ENCODE peak calls at places on chromosomes 5 and 9, in four cellular contexts. I is HL-60, K is K562, S is GM12878. H is an unnamed sample.

GRCh38 chr9:7656648-7657047 is 142.9 kb downstream of the DMAC1 start:
- DNase-seq in I (no peak), K (no peak), S (no peak), H (no peak)

GRCh38 chr5:3024126-3024525 is 272.6 kb upstream of the IRX2 start:
- DNase-seq in I (no peak), K (no peak), S (no peak), H (no peak)

GRCh38 chr9:13386935-13387667 is 107.6 kb upstream of the MPDZ start:
- DNase-seq in I (peak), K (no peak), S (no peak), H (no peak)

GRCh38 chr5:179620293-179620692 is 3.2 kb downstream of the HNRNPH1 start:
- DNase-seq in I (peak), K (no peak), S (no peak), H (no peak)

GRCh38 chr9:135070198-135070951 is 17.1 kb upstream of the OLFM1 start:
- DNase-seq in I (no peak), K (no peak), S (no peak), H (no peak)

GRCh38 chr5:104540448-104540847 is 977.9 kb upstream of the NUDT12 start:
- DNase-seq in I (no peak), K (no peak), S (no peak), H (no peak)

GRCh38 chr9:126326228-126327015 is at the start of gene MVB12B:
- DNase-seq in I (no peak), K (peak), S (no peak), H (peak)

GRCh38 chr5:83306572-83307241 is 164.8 kb upstream of the VCAN start:
- DNase-seq in I (peak), K (no peak), S (peak), H (peak)

GRCh38 chr9:93059097-93059959 is 827 bp downstream of the SUSD3 start:
- DNase-seq in I (no peak), K (peak), S (no peak), H (no peak)

GRCh38 chr5:86862093-86862492 is 244.4 kb downstream of the COX7C start:
- DNase-seq in I (no peak), K (no peak), S (no peak), H (no peak)

GRCh38 chr9:135606885-135607259 is 32.5 kb downstream of the GLT6D1 start:
- DNase-seq in I (no peak), K (no peak), S (no peak), H (no peak)

GRCh38 chr5:168651654-168652053 is 72.5 kb upstream of the PANK3 start:
- DNase-seq in I (peak), K (no peak), S (no peak), H (no peak)

GRCh38 chr5:157516626-157517325 is 56.8 kb downstream of the NIPAL4 start:
- DNase-seq in I (no peak), K (no peak), S (no peak), H (no peak)

GRCh38 chr5:149633671-149634350 is 52.5 kb downstream of the ARHGEF37 start:
- DNase-seq in I (no peak), K (no peak), S (no peak), H (no peak)

GRCh38 chr9:115165233-115165632 is 47.3 kb upstream of the TNC start:
- DNase-seq in I (no peak), K (no peak), S (no peak), H (no peak)

GRCh38 chr9:89793124-89793495 is 188.3 kb downstream of the GADD45G start:
- DNase-seq in I (no peak), K (no peak), S (no peak), H (no peak)

GRCh38 chr5:138905541-138905940 is 30.4 kb upstream of the LRRTM2 start:
- DNase-seq in I (no peak), K (no peak), S (no peak), H (no peak)

GRCh38 chr9:130513094-130513493 is 66.3 kb upstream of the FUBP3 start:
- DNase-seq in I (no peak), K (no peak), S (no peak), H (no peak)

DNA sequence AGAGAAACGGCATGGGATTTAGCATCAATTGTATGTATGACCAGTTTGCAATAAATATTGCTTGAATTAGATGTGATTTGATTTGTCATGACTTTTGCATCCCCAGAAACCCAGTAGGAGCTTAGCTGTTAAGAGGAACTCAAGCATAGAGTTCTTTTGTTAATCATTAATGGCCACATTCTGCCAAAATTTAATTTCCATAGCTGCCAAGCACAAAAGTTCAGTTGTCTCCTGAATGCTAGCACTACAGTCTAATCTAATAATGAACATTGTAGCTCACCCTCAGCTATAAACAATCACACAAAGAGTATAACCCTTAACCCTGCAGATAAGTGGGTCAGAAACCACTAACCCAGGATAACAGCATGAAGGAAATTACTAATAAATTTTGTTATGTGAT is 169.8 kb upstream of the GRAMD2B start:
- DNase-seq in I (no peak), K (no peak), S (no peak), H (no peak)
- TF ChIP-seq SPI1 in I (no peak), K (no peak), S (no peak), H (no peak)

GRCh38 chr9:108994695-108995094 is 18.6 kb downstream of the CTNNAL1 start:
- DNase-seq in I (no peak), K (peak), S (no peak), H (no peak)

GRCh38 chr9:108996653-108997052 is 16.6 kb downstream of the CTNNAL1 start:
- DNase-seq in I (peak), K (no peak), S (no peak), H (no peak)

GRCh38 chr9:108997112-108997511 is 16.2 kb downstream of the CTNNAL1 start:
- DNase-seq in I (no peak), K (no peak), S (no peak), H (no peak)

GRCh38 chr9:108991479-108991878 is 21.8 kb downstream of the CTNNAL1 start:
- DNase-seq in I (no peak), K (no peak), S (no peak), H (no peak)
- TF ChIP-seq POLR2AphosphoS5 in I (no peak), K (no peak), S (no peak), H (no peak)

GRCh38 chr5:161086456-161086855 is 234.4 kb upstream of the ATP10B start:
- DNase-seq in I (no peak), K (no peak), S (no peak), H (no peak)

GRCh38 chr5:161085081-161085480 is 233.1 kb upstream of the ATP10B start:
- DNase-seq in I (no peak), K (no peak), S (no peak), H (no peak)

GRCh38 chr5:161078793-161079192 is 226.8 kb upstream of the ATP10B start:
- DNase-seq in I (no peak), K (no peak), S (no peak), H (no peak)

GRCh38 chr5:161089569-161089968 is 237.6 kb upstream of the ATP10B start:
- DNase-seq in I (no peak), K (no peak), S (no peak), H (no peak)

GRCh38 chr5:161084108-161084507 is 232.1 kb upstream of the ATP10B start:
- DNase-seq in I (no peak), K (no peak), S (no peak), H (no peak)
- TF ChIP-seq SPI1 in I (no peak), K (no peak), S (no peak), H (no peak)

DNA sequence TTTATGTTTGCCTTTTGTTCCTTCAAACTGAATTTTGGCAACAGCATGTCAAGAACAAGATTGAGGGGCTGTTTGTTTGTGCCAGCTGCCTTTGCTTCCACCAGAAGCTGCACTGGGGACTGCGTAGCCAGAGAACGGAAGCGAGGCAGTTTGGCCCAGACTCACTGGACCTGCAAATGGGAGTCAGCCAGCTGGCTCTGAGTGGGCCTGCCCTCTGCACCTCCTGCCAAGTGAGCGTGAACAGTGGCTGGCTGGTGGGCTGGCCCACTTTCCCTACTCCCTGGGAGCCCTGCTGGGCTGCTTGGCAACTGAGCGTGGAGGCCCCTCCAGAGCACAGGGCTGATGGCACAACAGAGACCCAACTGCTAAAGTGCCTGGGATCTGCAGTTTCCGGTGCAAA is 111.6 kb downstream of the GALNT10 start:
- DNase-seq in I (no peak), K (no peak), S (no peak), H (no peak)
- TF ChIP-seq POLR2AphosphoS5 in I (no peak), K (no peak), S (no peak), H (no peak)

GRCh38 chr9:69916950-69917349 is 96.3 kb downstream of the CFAP95 start:
- DNase-seq in I (no peak), K (no peak), S (no peak), H (no peak)
- TF ChIP-seq SPI1 in I (no peak), K (no peak), S (peak), H (peak)

GRCh38 chr5:151678713-151679112 is 8.0 kb downstream of the SPARC start:
- DNase-seq in I (no peak), K (no peak), S (no peak), H (no peak)

GRCh38 chr5:151679421-151680155 is 7.1 kb downstream of the SPARC start:
- DNase-seq in I (no peak), K (no peak), S (no peak), H (no peak)

GRCh38 chr5:151675956-151676712 is 10.6 kb downstream of the SPARC start:
- DNase-seq in I (no peak), K (no peak), S (no peak), H (no peak)

GRCh38 chr5:151676719-151677118 is 10.0 kb downstream of the SPARC start:
- DNase-seq in I (no peak), K (no peak), S (no peak), H (no peak)

DNA sequence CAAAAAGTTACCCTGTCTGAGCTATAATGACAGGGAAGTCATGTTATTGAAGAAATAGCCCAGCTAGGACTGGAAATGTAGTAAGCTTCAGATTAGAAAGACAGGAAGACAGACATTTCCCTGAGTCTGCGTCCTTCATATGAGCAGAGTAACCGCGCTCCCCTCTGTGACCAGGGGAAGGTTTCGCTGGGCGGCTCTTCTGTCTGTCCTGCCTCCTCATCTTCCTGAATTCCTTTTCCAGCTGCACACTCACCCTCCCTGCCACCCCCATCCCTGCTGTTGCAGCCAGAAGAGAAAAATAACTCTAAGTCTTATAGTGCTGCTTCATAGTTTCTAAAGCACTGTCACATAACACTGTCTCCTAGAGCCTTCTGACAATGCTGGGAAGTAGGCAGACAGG is 8.6 kb downstream of the SPARC start:
- DNase-seq in I (no peak), K (no peak), S (no peak), H (no peak)
- TF ChIP-seq POLR2AphosphoS5 in I (no peak), K (no peak), S (no peak), H (no peak)

DNA sequence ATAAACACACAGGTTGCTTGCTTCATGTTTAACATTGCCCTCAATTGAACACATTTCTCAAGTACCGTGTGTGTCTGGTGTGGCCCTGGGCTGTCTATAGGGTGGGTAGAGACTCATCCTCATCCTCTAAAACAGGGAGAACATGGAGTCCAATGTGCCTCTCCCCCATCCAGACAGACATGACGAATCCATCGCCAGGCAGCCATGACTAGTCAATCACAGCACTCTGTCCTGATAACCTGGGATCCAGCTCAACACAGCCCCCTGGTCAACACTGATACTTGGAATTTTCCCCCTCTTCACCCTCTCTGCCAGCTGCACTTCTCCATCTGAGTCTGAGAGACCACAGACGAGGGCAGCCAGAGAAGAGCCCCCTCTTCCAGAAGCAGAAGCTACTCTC is 10.7 kb upstream of the NTNG2 start:
- DNase-seq in I (no peak), K (no peak), S (no peak), H (no peak)
- TF ChIP-seq SPI1 in I (no peak), K (no peak), S (no peak), H (no peak)

GRCh38 chr5:119345861-119346260 is 10.0 kb upstream of the TNFAIP8 start:
- DNase-seq in I (no peak), K (no peak), S (no peak), H (no peak)

GRCh38 chr5:119346404-119346803 is 9.4 kb upstream of the TNFAIP8 start:
- DNase-seq in I (no peak), K (no peak), S (no peak), H (no peak)

GRCh38 chr5:119344231-119344630 is 11.6 kb upstream of the TNFAIP8 start:
- DNase-seq in I (no peak), K (no peak), S (no peak), H (no peak)

GRCh38 chr5:119347574-119347973 is 8.2 kb upstream of the TNFAIP8 start:
- DNase-seq in I (no peak), K (no peak), S (no peak), H (no peak)

DNA sequence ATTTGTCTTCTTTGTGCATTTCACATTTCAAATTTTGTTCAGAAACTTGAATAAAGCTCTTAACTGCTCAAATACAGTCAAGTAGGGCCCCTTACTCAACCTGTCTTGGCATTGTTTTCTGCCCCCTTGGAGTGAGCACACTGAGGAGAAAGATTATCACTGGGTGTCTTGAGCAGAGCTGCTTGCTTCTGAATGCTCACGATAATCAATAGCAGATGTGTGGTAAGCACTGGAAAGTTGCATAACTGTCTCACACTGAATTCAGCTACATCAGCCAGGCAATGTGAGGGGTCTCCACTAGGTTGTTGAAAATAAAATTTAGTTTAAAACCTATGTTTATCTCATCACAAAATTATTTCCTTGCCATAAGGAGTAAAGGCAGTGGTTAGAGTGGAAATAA is 7.8 kb upstream of the TNFAIP8 start:
- DNase-seq in I (no peak), K (no peak), S (no peak), H (no peak)
- TF ChIP-seq POLR2AphosphoS5 in I (no peak), K (no peak), S (no peak), H (no peak)

GRCh38 chr5:855771-856530 is 5.2 kb upstream of the ZDHHC11 start:
- DNase-seq in I (no peak), K (no peak), S (no peak), H (no peak)
- TF ChIP-seq SPI1 in I (no peak), K (no peak), S (no peak), H (no peak)

GRCh38 chr5:140113180-140113698 is 670 bp upstream of the PURA start:
- DNase-seq in I (no peak), K (peak), S (no peak), H (no peak)

GRCh38 chr5:140112685-140113179 is 1.2 kb upstream of the PURA start:
- DNase-seq in I (no peak), K (no peak), S (no peak), H (no peak)

GRCh38 chr5:140115186-140115500 is 1.2 kb downstream of the PURA start:
- DNase-seq in I (no peak), K (no peak), S (no peak), H (no peak)

GRCh38 chr5:140113699-140114263 is at the start of gene PURA:
- DNase-seq in I (peak), K (peak), S (peak), H (peak)

DNA sequence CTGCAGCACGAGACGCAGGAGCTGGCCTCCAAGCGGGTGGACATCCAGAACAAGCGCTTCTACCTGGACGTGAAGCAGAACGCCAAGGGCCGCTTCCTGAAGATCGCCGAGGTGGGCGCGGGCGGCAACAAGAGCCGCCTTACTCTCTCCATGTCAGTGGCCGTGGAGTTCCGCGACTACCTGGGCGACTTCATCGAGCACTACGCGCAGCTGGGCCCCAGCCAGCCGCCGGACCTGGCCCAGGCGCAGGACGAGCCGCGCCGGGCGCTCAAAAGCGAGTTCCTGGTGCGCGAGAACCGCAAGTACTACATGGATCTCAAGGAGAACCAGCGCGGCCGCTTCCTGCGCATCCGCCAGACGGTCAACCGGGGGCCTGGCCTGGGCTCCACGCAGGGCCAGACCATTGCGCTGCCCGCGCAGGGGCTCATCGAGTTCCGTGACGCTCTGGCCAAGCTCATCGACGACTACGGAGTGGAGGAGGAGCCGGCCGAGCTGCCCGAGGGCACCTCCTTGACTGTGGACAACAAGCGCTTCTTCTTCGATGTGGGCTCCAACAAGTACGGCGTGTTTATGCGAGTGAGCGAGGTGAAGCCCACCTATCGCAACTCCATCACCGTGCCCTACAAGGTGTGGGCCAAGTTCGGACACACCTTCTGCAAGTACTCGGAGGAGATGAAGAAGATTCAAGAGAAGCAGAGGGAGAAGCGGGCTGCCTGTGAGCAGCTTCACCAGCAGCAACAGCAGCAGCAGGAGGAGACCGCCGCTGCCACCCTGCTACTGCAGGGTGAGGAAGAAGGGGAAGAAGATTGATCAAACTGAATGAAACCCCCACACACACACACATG is 654 bp downstream of the PURA start:
- DNase-seq in I (no peak), K (peak), S (no peak), H (no peak)
- TF ChIP-seq POLR2AphosphoS5 in I (no peak), K (no peak), S (no peak), H (no peak)

H was measured in GM12891.